ENCODE peak calls at places on chromosome 5, in nine cellular contexts. E is fibroblast of mammary gland; V is LoVo; T is coronary artery; D is AG09319; I is Panc1; P is ELR; A is stimulated activated CD8-positive, alpha-beta memory T cell treated with anti-CD3 and anti-CD28 coated beads, Interleukin-15, amount 100 ng/mL, for 48 hours; L is CD4-positive, alpha-beta T cell. C is an unnamed sample.

GRCh38 chr5:158877706-158878105 is 222.0 kb downstream of the EBF1 start:
- DNase-seq in A (no peak), P (no peak), E (no peak), V (no peak), I (no peak), T (no peak), D (no peak), L (no peak), C (no peak)

GRCh38 chr5:83942155-83942554 is 221.5 kb upstream of the HAPLN1 start:
- DNase-seq in E (no peak), V (no peak), T (no peak), L (no peak), A (no peak), P (no peak), I (no peak), D (no peak), C (no peak)

GRCh38 chr5:31626156-31626555 is 12.8 kb upstream of the PDZD2 start:
- DNase-seq in A (no peak), P (no peak), E (no peak), L (no peak), I (no peak), T (no peak), V (peak), D (no peak), C (no peak)

GRCh38 chr5:159515909-159516415 is 185.7 kb upstream of the IL12B start:
- DNase-seq in E (peak), D (no peak), T (peak), V (peak), P (peak), A (peak), L (peak), I (no peak), C (no peak)

GRCh38 chr5:36836831-36837230 is 39.7 kb upstream of the NIPBL start:
- DNase-seq in I (no peak), D (no peak), T (no peak), V (no peak), P (no peak), L (no peak), A (no peak), E (no peak), C (no peak)

GRCh38 chr5:95817430-95817829 is 5.1 kb downstream of the GLRX start:
- DNase-seq in I (no peak), P (peak), D (no peak), T (no peak), E (peak), V (peak), A (no peak), L (peak), C (no peak)

GRCh38 chr5:151184316-151185042 is 26.9 kb upstream of the ANXA6 start:
- DNase-seq in I (no peak), E (no peak), D (no peak), V (no peak), T (no peak), P (no peak), L (no peak), A (no peak), C (no peak)

GRCh38 chr5:81768960-81769452 is 18.1 kb upstream of the SSBP2 start:
- DNase-seq in L (no peak), D (peak), A (no peak), P (peak), V (peak), I (peak), T (no peak), E (peak), C (no peak)

GRCh38 chr5:83554686-83555085 is 83.1 kb downstream of the VCAN start:
- DNase-seq in V (no peak), I (no peak), E (no peak), L (no peak), P (peak), T (no peak), A (no peak), D (no peak), C (no peak)

GRCh38 chr5:45414620-45415551 is 281.3 kb downstream of the HCN1 start:
- DNase-seq in D (no peak), A (no peak), P (no peak), I (no peak), T (no peak), L (no peak), E (no peak), V (no peak), C (no peak)

GRCh38 chr5:157748740-157749461 is 5.4 kb downstream of the LSM11 start:
- DNase-seq in L (no peak), I (no peak), D (no peak), V (no peak), E (peak), T (no peak), P (peak), A (no peak), C (no peak)

GRCh38 chr5:181076920-181077319 is 36.9 kb downstream of the BTNL9 start:
- DNase-seq in T (no peak), D (no peak), V (no peak), L (no peak), P (no peak), A (no peak), I (no peak), E (no peak), C (no peak)

GRCh38 chr5:177212242-177212641 is 78.7 kb downstream of the NSD1 start:
- DNase-seq in D (no peak), I (no peak), V (no peak), A (no peak), P (no peak), E (no peak), T (no peak), L (no peak), C (no peak)

GRCh38 chr5:16937023-16937379 is 913 bp upstream of the MYO10 start:
- DNase-seq in P (no peak), I (no peak), L (no peak), A (no peak), D (no peak), T (no peak), V (peak), E (no peak), C (no peak)

GRCh38 chr5:114097570-114097969 is 264.3 kb upstream of the KCNN2 start:
- DNase-seq in A (no peak), E (no peak), T (no peak), V (no peak), I (no peak), L (no peak), P (peak), D (no peak), C (no peak)

GRCh38 chr5:148723143-148723542 is 68.8 kb upstream of the HTR4 start:
- DNase-seq in E (no peak), T (no peak), A (no peak), I (no peak), V (no peak), P (no peak), L (no peak), D (no peak), C (no peak)

GRCh38 chr5:93517828-93518227 is 63.2 kb downstream of the NR2F1-AS1 start:
- DNase-seq in A (no peak), P (no peak), I (no peak), T (no peak), V (no peak), D (no peak), L (no peak), E (no peak), C (no peak)

GRCh38 chr5:883475-884181 is 9.0 kb downstream of the BRD9 start:
- DNase-seq in D (no peak), A (no peak), E (no peak), V (no peak), L (no peak), I (no peak), P (no peak), T (no peak), C (no peak)

GRCh38 chr5:135454946-135455345 is 2.8 kb upstream of the TIFAB start:
- DNase-seq in I (no peak), V (no peak), D (no peak), E (no peak), A (no peak), T (no peak), L (no peak), P (no peak), C (no peak)